ENCODE peak calls at places on chromosome 17, in nine cellular contexts. M, H, N, Z, I, J, P, S and V are unnamed samples.

GRCh38 chr17:57985675-57985974 is 2.4 kb downstream of the VEZF1 start:
- DNase-seq in M (peak; percentile 24), H (no peak), N (no peak), Z (peak; percentile 48), I (peak; percentile 82), J (no peak), P (peak; percentile 87), S (no peak), V (peak; percentile 81)

GRCh38 chr17:41687828-41688640 is 651 bp upstream of the EIF1 start:
- DNase-seq in M (no peak), H (no peak), N (peak; percentile 76), Z (peak; percentile 44), I (peak; percentile 66), J (peak; percentile 57), P (peak; percentile 37), S (peak; percentile 74), V (peak; percentile 72)

GRCh38 chr17:50270430-50271172 is 3.7 kb upstream of the TMEM92 start:
- DNase-seq in M (no peak), H (no peak), N (peak; percentile 75), Z (no peak), I (no peak), J (peak; percentile 25), P (no peak), S (no peak), V (peak; percentile 92)

GRCh38 chr17:77738666-77739531 is 219.6 kb upstream of the TNRC6C start:
- DNase-seq in M (no peak), H (no peak), N (peak; percentile 36), Z (no peak), I (no peak), J (peak; percentile 70), P (no peak), S (peak; percentile 38), V (peak; percentile 82)

GRCh38 chr17:81386646-81387234 is 8.5 kb upstream of the BAHCC1 start:
- DNase-seq in M (no peak), H (no peak), N (peak; percentile 62), Z (peak; percentile 73), I (no peak), J (no peak), P (no peak), S (peak; percentile 58), V (peak; percentile 90)

GRCh38 chr17:15470536-15470935 is 3.1 kb upstream of the CDRT4 start:
- DNase-seq in M (no peak), H (no peak), N (no peak), Z (no peak), I (no peak), J (no peak), P (no peak), S (no peak), V (no peak)

GRCh38 chr17:82876602-82877391 is 37.0 kb upstream of the ZNF750 start:
- DNase-seq in M (peak; percentile 72), H (peak; percentile 49), N (peak; percentile 83), Z (peak; percentile 88), I (peak; percentile 81), J (peak; percentile 87), P (peak; percentile 80), S (peak; percentile 82), V (peak; percentile 100)

GRCh38 chr17:55612691-55613141 is 101.5 kb upstream of the SMIM36 start:
- DNase-seq in M (no peak), H (no peak), N (no peak), Z (peak; percentile 76), I (no peak), J (no peak), P (no peak), S (no peak), V (no peak)

GRCh38 chr17:68768804-68769203 is 167.6 kb upstream of the FAM20A start:
- DNase-seq in M (no peak), H (no peak), N (no peak), Z (no peak), I (no peak), J (no peak), P (no peak), S (no peak), V (no peak)
- H3K27ac ChIP-seq in M (no peak overlapping the region), H (no peak overlapping the region), N (no peak overlapping the region), Z (no peak overlapping the region), I (no peak overlapping the region), J (no peak overlapping the region), P (no peak overlapping the region), S (no peak overlapping the region), V (no peak overlapping the region)

DNA sequence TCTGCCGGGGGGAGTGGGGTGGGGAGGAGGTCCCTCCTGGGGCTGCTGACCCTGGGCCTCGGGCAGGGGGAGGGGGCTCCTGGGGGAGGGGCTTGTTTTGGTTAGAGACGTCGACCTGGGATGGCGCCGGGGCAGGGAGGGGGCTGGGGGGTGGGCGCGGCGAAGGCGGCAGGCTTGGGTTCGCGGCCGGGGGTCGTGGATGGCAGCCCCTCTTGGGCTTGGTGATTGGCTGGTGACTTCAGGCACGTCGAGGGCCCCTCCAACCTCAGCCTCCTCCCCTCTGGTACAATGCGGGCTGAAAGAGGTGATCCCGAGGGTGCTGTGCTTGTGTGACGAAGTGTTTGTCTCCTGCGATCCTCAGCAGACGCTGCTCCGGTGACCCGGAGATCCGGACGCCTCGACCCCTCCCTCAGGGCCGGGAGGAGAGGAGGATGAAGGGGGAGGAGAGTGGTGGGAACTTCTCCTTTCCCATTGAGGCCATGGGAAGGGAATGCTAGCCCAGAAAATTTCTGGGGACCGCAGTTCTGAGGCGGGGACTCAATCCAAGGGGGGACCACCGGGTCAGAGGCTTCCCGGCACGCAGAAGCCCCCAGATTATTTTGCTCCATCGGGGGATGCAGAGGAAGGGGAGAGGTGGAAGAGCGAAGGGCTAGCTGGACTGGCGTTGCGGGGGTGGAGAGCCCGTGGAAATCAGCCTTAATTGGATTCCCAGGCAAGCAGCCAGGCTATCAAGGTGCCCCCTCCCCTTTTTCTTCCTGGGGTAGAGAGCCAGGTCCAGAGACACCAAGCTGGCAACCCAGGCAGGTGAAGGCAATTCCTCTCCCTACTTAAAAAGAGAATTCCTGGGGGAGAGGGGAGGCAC is 44.0 kb downstream of the RAI1 start:
- DNase-seq in M (no peak), H (no peak), N (no peak), Z (peak; percentile 69), I (no peak), J (no peak), P (no peak), S (no peak), V (peak; percentile 85)
- H3K27ac ChIP-seq in M (no peak overlapping the region), H (no peak overlapping the region), N (peak overlapping the region; percentile 36), Z (no peak overlapping the region), I (no peak overlapping the region), J (no peak overlapping the region), P (peak overlapping the region; percentile 73), S (peak overlapping the region; percentile 67), V (no peak overlapping the region)

DNA sequence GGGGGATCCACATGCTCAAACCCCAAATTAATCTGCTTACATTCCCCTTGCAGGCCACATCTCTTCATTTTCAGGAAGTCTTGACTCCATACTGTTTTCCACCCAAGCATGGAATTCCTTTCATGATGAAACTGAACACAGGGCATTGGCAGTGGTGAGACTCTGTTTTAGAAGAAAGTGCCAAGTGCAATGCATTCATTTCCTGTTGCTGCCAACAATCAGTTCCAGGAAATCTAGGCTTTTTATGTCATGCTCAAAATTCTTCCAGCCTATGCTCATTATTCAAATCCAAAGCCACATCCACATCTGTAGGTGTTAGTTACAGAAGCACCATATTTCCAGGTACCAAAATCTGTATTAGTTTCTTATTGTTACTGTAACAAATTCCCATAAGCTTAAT is 4.1 kb downstream of the CCL2 start:
- DNase-seq in M (no peak), H (no peak), N (no peak), Z (no peak), I (no peak), J (no peak), P (no peak), S (no peak), V (no peak)
- H3K27ac ChIP-seq in M (no peak overlapping the region), H (no peak overlapping the region), N (no peak overlapping the region), Z (peak overlapping the region; percentile 32), I (no peak overlapping the region), J (no peak overlapping the region), P (peak overlapping the region; percentile 52), S (no peak overlapping the region), V (peak overlapping the region; percentile 26)

GRCh38 chr17:19003966-19004600 is 481 bp downstream of the FAM83G start:
- DNase-seq in M (no peak), H (no peak), N (peak; percentile 34), Z (peak; percentile 54), I (peak; percentile 54), J (no peak), P (peak; percentile 72), S (no peak), V (peak; percentile 95)
- H3K27ac ChIP-seq in M (peak overlapping the region; percentile 94), H (peak overlapping the region; percentile 78), N (peak overlapping the region; percentile 47), Z (peak overlapping the region; percentile 38), I (peak overlapping the region; percentile 83), J (peak overlapping the region; percentile 88), P (peak overlapping the region; percentile 97), S (no peak overlapping the region), V (peak overlapping the region; percentile 49)

DNA sequence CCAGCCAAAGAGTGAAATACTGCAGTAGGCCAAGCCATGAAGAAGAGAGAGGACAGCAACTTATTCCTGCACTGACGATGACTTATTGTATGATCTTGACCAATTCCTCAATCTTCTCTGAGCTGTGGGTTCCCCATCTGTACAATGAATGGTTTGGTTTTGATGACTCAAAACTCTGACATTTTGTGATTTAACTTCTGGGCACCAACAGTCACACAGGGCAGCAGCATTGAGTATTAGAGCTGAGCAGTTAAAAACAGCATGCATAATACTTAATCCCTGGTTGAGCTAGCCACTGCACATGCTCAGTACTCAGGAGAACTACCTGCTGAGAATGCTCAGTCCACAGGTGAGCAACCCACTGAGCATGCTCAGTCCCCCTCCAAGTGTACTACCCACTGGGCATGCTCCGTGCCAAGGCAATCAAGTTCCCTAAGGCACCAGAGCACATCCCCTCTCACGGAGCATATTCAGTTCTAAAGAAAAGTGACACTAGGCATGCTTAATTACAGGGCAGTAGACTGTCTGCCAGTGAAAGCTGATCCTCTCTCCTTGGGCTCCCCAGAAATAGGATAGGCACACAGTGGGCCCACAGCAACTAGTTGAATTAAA is 68.7 kb downstream of the AIPL1 start:
- DNase-seq in M (peak; percentile 72), H (peak; percentile 53), N (no peak), Z (no peak), I (peak; percentile 90), J (no peak), P (peak; percentile 32), S (no peak), V (no peak)
- H3K27ac ChIP-seq in M (peak overlapping the region; percentile 56), H (no peak overlapping the region), N (no peak overlapping the region), Z (no peak overlapping the region), I (no peak overlapping the region), J (no peak overlapping the region), P (no peak overlapping the region), S (no peak overlapping the region), V (no peak overlapping the region)

GRCh38 chr17:64411999-64412771 is 21.5 kb upstream of the PECAM1 start:
- DNase-seq in M (no peak), H (no peak), N (peak; percentile 53), Z (no peak), I (no peak), J (peak; percentile 65), P (no peak), S (peak; percentile 65), V (peak; percentile 89)

GRCh38 chr17:64413505-64413904 is 22.8 kb upstream of the PECAM1 start:
- DNase-seq in M (no peak), H (no peak), N (no peak), Z (no peak), I (no peak), J (no peak), P (no peak), S (no peak), V (no peak)

GRCh38 chr17:64412944-64413381 is 22.3 kb upstream of the PECAM1 start:
- DNase-seq in M (no peak), H (no peak), N (no peak), Z (no peak), I (no peak), J (no peak), P (no peak), S (no peak), V (no peak)

GRCh38 chr17:64406321-64407200 is 15.9 kb upstream of the PECAM1 start:
- DNase-seq in M (no peak), H (no peak), N (no peak), Z (no peak), I (no peak), J (no peak), P (no peak), S (no peak), V (no peak)

GRCh38 chr17:64410750-64411490 is 20.3 kb upstream of the PECAM1 start:
- DNase-seq in M (no peak), H (no peak), N (no peak), Z (no peak), I (no peak), J (no peak), P (no peak), S (no peak), V (no peak)
- H3K27ac ChIP-seq in M (no peak overlapping the region), H (no peak overlapping the region), N (no peak overlapping the region), Z (no peak overlapping the region), I (no peak overlapping the region), J (no peak overlapping the region), P (peak overlapping the region; percentile 78), S (peak overlapping the region; percentile 31), V (no peak overlapping the region)